ENCODE peak calls at places on chromosomes 13 and 19, in seven cellular contexts. X is stimulated activated CD4-positive, alpha-beta T cell treated with anti-CD3 and anti-CD28 coated beads, Interleukin-4, amount 100 ng/mL, for 4 hours; U is stimulated activated CD8-positive, alpha-beta memory T cell treated with anti-CD3 and anti-CD28 coated beads, Interleukin-2, amount 100 ng/mL, for 48 hours; I is NCI-H2107; A is A549; M is non-pigmented ciliary epithelial cell; G is mucosa of gallbladder. C is an unnamed sample.

GRCh38 chr13:48727252-48728011 is 73.7 kb downstream of the CYSLTR2 start:
- DNase-seq in X (no peak), U (no peak), I (no peak), A (no peak), M (no peak), G (no peak), C (no peak)

GRCh38 chr19:33032218-33032781 is 32.4 kb downstream of the RHPN2 start:
- DNase-seq in X (no peak), U (no peak), I (no peak), A (peak; percentile 78), M (no peak), G (peak; percentile 38), C (no peak)

GRCh38 chr13:45296259-45296658 is 44.7 kb downstream of the TPT1 start:
- DNase-seq in X (no peak), U (no peak), I (no peak), A (no peak), M (no peak), G (no peak), C (no peak)

GRCh38 chr13:40158218-40158617 is 502.8 kb downstream of the COG6 start:
- DNase-seq in X (no peak), U (no peak), I (no peak), A (no peak), M (no peak), G (no peak), C (no peak)

GRCh38 chr13:48494874-48495273 is 38.0 kb downstream of the RCBTB2 start:
- DNase-seq in X (no peak), U (no peak), I (no peak), A (no peak), M (no peak), G (no peak), C (no peak)

GRCh38 chr13:33349996-33350826 is 64.7 kb upstream of the STARD13 start:
- DNase-seq in X (no peak), U (no peak), I (no peak), A (no peak), M (no peak), G (peak; percentile 44), C (no peak)

GRCh38 chr19:18743281-18743825 is 47.8 kb downstream of the COMP start:
- DNase-seq in X (no peak), U (no peak), I (no peak), A (no peak), M (no peak), G (peak; percentile 87), C (no peak)

GRCh38 chr13:27796544-27797227 is 4.4 kb downstream of the GSX1 start:
- DNase-seq in X (no peak), U (no peak), I (no peak), A (no peak), M (no peak), G (no peak), C (no peak)

GRCh38 chr19:18014197-18014596 is 6.2 kb downstream of the ARRDC2 start:
- DNase-seq in X (no peak), U (no peak), I (no peak), A (no peak), M (no peak), G (no peak), C (no peak)

GRCh38 chr13:27168870-27169525 is 2.6 kb downstream of the USP12 start:
- DNase-seq in X (no peak), U (no peak), I (no peak), A (no peak), M (no peak), G (no peak), C (no peak)

GRCh38 chr13:49502954-49503353 is 7.2 kb downstream of the PHF11 start:
- DNase-seq in X (no peak), U (no peak), I (no peak), A (no peak), M (no peak), G (no peak), C (no peak)

GRCh38 chr19:38734426-38735256 is 9.6 kb downstream of the CAPN12 start:
- DNase-seq in X (no peak), U (no peak), I (no peak), A (peak; percentile 65), M (no peak), G (no peak), C (peak; percentile 17)

GRCh38 chr13:94710881-94711560 is 1.3 kb downstream of the SOX21 start:
- DNase-seq in X (no peak), U (no peak), I (peak; percentile 20), A (peak; percentile 42), M (no peak), G (no peak), C (no peak)

GRCh38 chr19:18852634-18853033 is 20.9 kb downstream of the UPF1 start:
- DNase-seq in X (no peak), U (no peak), I (no peak), A (no peak), M (no peak), G (no peak), C (no peak)

GRCh38 chr19:4815426-4816387 is 15.8 kb downstream of the TICAM1 start:
- DNase-seq in X (peak; percentile 74), U (peak; percentile 60), I (peak; percentile 69), A (peak; percentile 93), M (peak; percentile 77), G (peak; percentile 93), C (peak; percentile 94)

GRCh38 chr13:45765464-45765863 is 63.3 kb downstream of the CBY2 start:
- DNase-seq in X (no peak), U (no peak), I (no peak), A (no peak), M (no peak), G (no peak), C (no peak)

GRCh38 chr13:113646921-113647340 is 11.1 kb downstream of the ATP4B start:
- DNase-seq in X (no peak), U (no peak), I (no peak), A (no peak), M (no peak), G (no peak), C (peak; percentile 28)

C was measured in dorsolateral prefrontal cortex.